ENCODE peak calls at places on chromosomes 7 and 10, in eight cellular contexts. H, Y, A, D, C, B, P and F are unnamed samples.

GRCh38 chr7:86747698-86748097 is 104.0 kb downstream of the GRM3 start:
- DNase-seq in Y (no peak), D (no peak), H (no peak), A (no peak), P (no peak), B (no peak), C (no peak), F (no peak)

GRCh38 chr7:84271550-84271949 is 77.0 kb upstream of the SEMA3A start:
- DNase-seq in Y (no peak), A (no peak), C (no peak), H (no peak), P (peak), D (peak), B (no peak), F (no peak)

GRCh38 chr7:47444376-47445098 is 137.4 kb downstream of the TNS3 start:
- DNase-seq in B (peak), D (no peak), C (no peak), A (no peak), H (no peak), Y (peak), P (peak), F (no peak)

GRCh38 chr7:138387755-138388475 is 72.1 kb upstream of the TRIM24 start:
- DNase-seq in A (no peak), D (no peak), P (no peak), B (peak), Y (no peak), H (no peak), C (peak), F (no peak)

GRCh38 chr10:100468322-100468721 is 5.5 kb downstream of the WNT8B start:
- DNase-seq in C (no peak), B (no peak), P (no peak), D (no peak), H (no peak), A (no peak), Y (no peak), F (no peak)

GRCh38 chr7:44415047-44415446 is 75.4 kb downstream of the NUDCD3 start:
- DNase-seq in Y (no peak), D (no peak), C (no peak), A (no peak), B (peak), P (peak), H (no peak), F (no peak)

GRCh38 chr7:3561908-3562307 is 260.9 kb downstream of the SDK1 start:
- DNase-seq in P (no peak), C (no peak), B (no peak), Y (no peak), A (no peak), D (no peak), H (no peak), F (no peak)

GRCh38 chr10:26714816-26715487 is 17.5 kb downstream of the PDSS1 start:
- DNase-seq in B (no peak), A (no peak), P (no peak), D (no peak), H (no peak), Y (no peak), C (no peak), F (peak)

GRCh38 chr10:130933008-130933390 is 378.5 kb downstream of the TCERG1L start:
- DNase-seq in D (no peak), Y (no peak), C (no peak), B (no peak), P (no peak), A (no peak), H (no peak), F (no peak)

GRCh38 chr10:77333610-77334340 is 303.8 kb downstream of the KCNMA1 start:
- DNase-seq in H (no peak), P (peak), A (no peak), B (no peak), Y (no peak), C (no peak), D (no peak), F (no peak)

GRCh38 chr7:64884913-64885370 is 18.1 kb upstream of the ZNF273 start:
- DNase-seq in Y (no peak), C (no peak), D (no peak), B (no peak), P (no peak), A (no peak), H (no peak), F (no peak)

GRCh38 chr10:73332379-73332778 is 26.3 kb downstream of the CFAP70 start:
- DNase-seq in A (no peak), D (no peak), B (no peak), C (no peak), Y (no peak), H (no peak), P (no peak), F (no peak)

GRCh38 chr7:125173571-125173970 is 243.9 kb upstream of the POT1 start:
- DNase-seq in D (no peak), P (no peak), A (no peak), C (no peak), Y (no peak), H (no peak), B (peak), F (no peak)

GRCh38 chr7:137987011-137987334 is 14.9 kb downstream of the CREB3L2 start:
- DNase-seq in P (no peak), A (no peak), D (no peak), C (no peak), B (no peak), H (no peak), Y (no peak), F (no peak)

DNA sequence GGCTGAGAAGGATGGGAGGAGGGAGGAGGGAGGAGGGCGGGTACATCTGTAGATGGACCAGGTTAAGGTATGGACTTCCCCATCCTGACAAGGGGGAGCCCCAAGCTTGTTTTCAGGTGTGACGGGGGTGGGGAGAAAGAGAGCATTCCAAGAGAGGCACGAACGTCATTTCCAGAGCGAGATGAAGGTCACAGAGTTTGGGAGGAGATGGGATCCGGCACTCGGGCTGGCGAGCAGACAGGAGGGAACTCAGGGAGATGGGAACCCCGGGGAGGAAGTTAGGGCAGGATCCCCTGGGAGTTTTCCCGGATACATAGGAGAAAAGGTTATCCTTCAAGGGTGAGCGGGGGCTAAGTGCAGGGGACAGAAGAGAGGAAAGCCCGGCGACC is 118.8 kb downstream of the CUX1 start:
- DNase-seq in Y (no peak), H (no peak), C (no peak), P (no peak), D (no peak), A (no peak), B (no peak), F (no peak)
- H3K4me3 ChIP-seq in Y (peak), H (peak), C (peak), P (peak), D (no peak), A (peak), B (no peak), F (no peak)

GRCh38 chr7:97005764-97006145 is 402 bp downstream of the DLX6 start:
- DNase-seq in A (no peak), H (no peak), Y (no peak), C (peak), B (no peak), D (no peak), P (no peak), F (no peak)
- H3K4me3 ChIP-seq in A (peak), H (peak), Y (no peak), C (peak), B (no peak), D (peak), P (peak), F (no peak)

DNA sequence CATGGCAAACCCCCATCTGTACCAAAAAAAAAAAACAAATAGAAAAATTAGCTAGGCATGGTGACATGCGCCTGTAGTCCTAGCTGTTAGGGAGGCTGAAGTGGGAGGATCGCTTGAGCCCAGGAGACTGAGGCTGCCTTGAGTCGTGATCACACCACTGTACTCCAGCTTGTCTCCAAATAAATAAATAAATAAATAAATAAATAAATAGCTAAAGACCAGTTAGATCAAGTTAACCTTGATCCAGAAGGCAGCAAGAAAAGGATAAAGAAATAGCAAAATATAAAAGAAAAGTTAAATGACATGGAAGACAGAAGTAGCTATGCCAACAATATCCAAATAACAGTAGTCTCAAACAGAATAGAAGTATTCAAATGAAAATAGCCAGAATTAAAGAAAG is 132.2 kb upstream of the SH2B2 start:
- DNase-seq in P (no peak), Y (no peak), D (no peak), B (no peak), A (no peak), H (no peak), C (no peak), F (no peak)
- H3K4me3 ChIP-seq in P (no peak), Y (no peak), D (no peak), B (no peak), A (no peak), H (no peak), C (no peak), F (no peak)

DNA sequence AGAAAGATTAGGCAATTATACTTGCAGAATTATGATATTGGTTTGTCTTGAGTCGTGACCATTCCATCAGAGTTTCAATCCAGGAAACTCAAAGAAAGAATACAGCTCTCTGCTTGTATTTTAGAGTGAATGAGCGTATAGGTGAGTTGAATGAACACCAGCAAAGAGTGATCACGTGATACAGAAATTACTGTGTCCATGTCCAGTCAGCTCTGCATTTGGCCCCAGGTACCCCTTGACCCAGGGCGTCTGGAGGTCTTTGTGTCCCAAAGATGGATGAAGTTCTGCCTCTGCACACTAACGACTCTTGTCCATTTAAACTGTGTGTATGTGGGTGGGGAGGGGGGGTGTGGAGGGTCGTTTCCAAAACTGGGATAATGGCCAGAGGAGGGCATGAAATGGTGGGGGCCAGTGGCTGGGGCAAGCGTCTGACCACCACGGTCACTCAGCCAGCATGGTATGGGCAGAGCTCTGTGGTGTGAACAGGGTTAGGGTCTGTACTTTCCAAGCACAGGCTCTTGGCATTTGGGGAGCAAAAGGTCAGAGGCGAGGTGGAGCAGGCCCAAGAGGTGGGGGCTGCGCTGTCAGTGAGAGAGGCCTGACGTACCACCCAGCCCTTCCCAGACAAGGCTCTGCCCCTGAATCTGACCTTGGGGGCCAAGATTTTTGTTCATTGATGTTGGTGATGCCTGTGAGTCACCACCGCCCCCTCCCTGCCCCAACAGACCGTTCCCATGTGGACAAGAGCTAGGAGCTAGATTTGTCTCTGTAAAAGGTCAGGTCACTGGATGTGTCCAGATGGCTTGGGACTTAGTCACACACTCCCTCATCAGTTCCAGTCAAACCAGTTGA is 1.4 kb downstream of the PTPRE start:
- DNase-seq in A (no peak), B (peak), H (no peak), Y (no peak), D (no peak), P (peak), C (peak), F (no peak)
- H3K4me3 ChIP-seq in A (peak), B (peak), H (peak), Y (no peak), D (no peak), P (peak), C (peak), F (no peak)

GRCh38 chr7:1883031-1883761 is 213.1 kb downstream of the ELFN1 start:
- DNase-seq in Y (no peak), B (peak), P (peak), H (no peak), C (peak), D (peak), A (no peak), F (no peak)
- H3K4me3 ChIP-seq in Y (no peak), B (no peak), P (no peak), H (no peak), C (no peak), D (no peak), A (no peak), F (no peak)

GRCh38 chr7:41702635-41703371 is at the start of gene INHBA:
- DNase-seq in B (peak), Y (no peak), D (peak), C (peak), H (no peak), A (no peak), P (peak), F (no peak)
- H3K4me3 ChIP-seq in B (peak), Y (no peak), D (peak), C (peak), H (peak), A (peak), P (peak), F (no peak)

GRCh38 chr10:32332299-32332750 is 14.6 kb downstream of the EPC1 start:
- DNase-seq in A (no peak), P (no peak), H (no peak), Y (peak), B (peak), C (no peak), D (no peak), F (no peak)
- H3K4me3 ChIP-seq in A (no peak), P (no peak), H (no peak), Y (no peak), B (peak), C (no peak), D (no peak), F (no peak)